ENCODE peak calls at places on chromosomes 5 and 9, in ten cellular contexts. V, M, K, G, L, Z, F, U, S and T are unnamed samples.
A peak's percentile ranks its signal among the peaks of the same experiment; 100 is the strongest.

GRCh38 chr9:110538169-110538568 is 41.4 kb downstream of the SVEP1 start:
- DNase-seq in V (no peak), M (no peak), K (no peak), G (no peak), L (no peak), Z (no peak), F (no peak), U (no peak), S (no peak), T (no peak)

GRCh38 chr5:179301796-179302195 is 43.5 kb downstream of the ADAMTS2 start:
- DNase-seq in V (no peak), M (no peak), K (peak; percentile 74), G (peak; percentile 62), L (no peak), Z (no peak), F (no peak), U (no peak), S (no peak), T (no peak)

GRCh38 chr9:33105504-33105903 is 29.0 kb upstream of the SMU1 start:
- DNase-seq in V (no peak), M (no peak), K (no peak), G (no peak), L (no peak), Z (no peak), F (no peak), U (no peak), S (no peak), T (no peak)

GRCh38 chr5:176754376-176754942 is 55.9 kb upstream of the UNC5A start:
- DNase-seq in V (no peak), M (peak; percentile 12), K (no peak), G (no peak), L (no peak), Z (no peak), F (no peak), U (no peak), S (no peak), T (no peak)

GRCh38 chr9:93955356-93956182 is 414 bp upstream of the BARX1 start:
- DNase-seq in V (no peak), M (no peak), K (peak; percentile 78), G (no peak), L (no peak), Z (no peak), F (peak; percentile 38), U (peak; percentile 91), S (peak; percentile 62), T (no peak)

GRCh38 chr9:71941060-71941568 is 29.7 kb downstream of the C9orf85 start:
- DNase-seq in V (no peak), M (no peak), K (no peak), G (no peak), L (no peak), Z (no peak), F (no peak), U (no peak), S (no peak), T (no peak)

GRCh38 chr9:17280350-17281012 is 145.6 kb downstream of the CNTLN start:
- DNase-seq in V (no peak), M (no peak), K (no peak), G (no peak), L (no peak), Z (no peak), F (no peak), U (no peak), S (no peak), T (no peak)

GRCh38 chr5:177429248-177430045 is 3.0 kb downstream of the GRK6 start:
- DNase-seq in V (peak; percentile 64), M (no peak), K (peak; percentile 80), G (peak; percentile 86), L (peak; percentile 77), Z (no peak), F (no peak), U (no peak), S (peak; percentile 95), T (no peak)

GRCh38 chr5:35924122-35924949 is 14.1 kb downstream of the CAPSL start:
- DNase-seq in V (no peak), M (no peak), K (no peak), G (no peak), L (no peak), Z (no peak), F (no peak), U (no peak), S (peak; percentile 36), T (no peak)

GRCh38 chr5:625516-625915 is 13.4 kb downstream of the CEP72 start:
- DNase-seq in V (no peak), M (no peak), K (peak; percentile 51), G (peak; percentile 26), L (no peak), Z (no peak), F (no peak), U (no peak), S (no peak), T (no peak)

GRCh38 chr5:39891376-39891775 is 466.6 kb upstream of the DAB2 start:
- DNase-seq in V (no peak), M (no peak), K (no peak), G (no peak), L (no peak), Z (no peak), F (no peak), U (no peak), S (no peak), T (no peak)

GRCh38 chr5:168332042-168332441 is 40.6 kb downstream of the WWC1 start:
- DNase-seq in V (no peak), M (no peak), K (no peak), G (no peak), L (no peak), Z (no peak), F (no peak), U (no peak), S (no peak), T (no peak)